ENCODE peak calls at places on chromosomes 4 and X, in six cellular contexts. C, O, G, A, K and U are unnamed samples.

GRCh38 chr4:110970642-110971041 is 347.8 kb upstream of the PITX2 start:
- DNase-seq in K (no peak), O (peak; percentile 45), G (peak; percentile 5), C (peak; percentile 15), A (peak; percentile 73), U (no peak)

GRCh38 chrX:30673884-30674598 is 20.8 kb downstream of the GK start:
- DNase-seq in A (no peak), O (no peak), G (no peak), C (no peak), K (no peak), U (no peak)

GRCh38 chr4:125739760-125740159 is 425.0 kb downstream of the FAT4 start:
- DNase-seq in O (peak; percentile 38), K (no peak), C (no peak), A (no peak), G (no peak), U (no peak)

GRCh38 chr4:28973591-28974350 is 1746.4 kb upstream of the PCDH7 start:
- DNase-seq in A (no peak), G (no peak), C (no peak), O (peak; percentile 82), K (no peak), U (no peak)

GRCh38 chr4:2932951-2933565 is 30.1 kb downstream of the NOP14 start:
- DNase-seq in A (no peak), C (no peak), O (no peak), G (no peak), K (no peak), U (no peak)

GRCh38 chr4:39083164-39083563 is 21.1 kb downstream of the KLHL5 start:
- DNase-seq in K (no peak), O (peak; percentile 34), C (no peak), G (no peak), A (no peak), U (no peak)

GRCh38 chrX:133850414-133850813 is 135.0 kb downstream of the GPC3 start:
- DNase-seq in C (no peak), G (no peak), O (no peak), K (no peak), A (no peak), U (no peak)

GRCh38 chrX:55161581-55161980 is 58.6 kb upstream of the PAGE5 start:
- DNase-seq in G (no peak), C (no peak), K (no peak), O (no peak), A (peak; percentile 28), U (no peak)

GRCh38 chr4:118351851-118352827 is 664 bp downstream of the PRSS12 start:
- DNase-seq in G (peak; percentile 38), A (peak; percentile 57), O (peak; percentile 59), C (peak; percentile 70), K (no peak), U (peak; percentile 51)

GRCh38 chr4:99090511-99090910 is 1.9 kb upstream of the ADH5 start:
- DNase-seq in K (no peak), C (no peak), A (no peak), G (peak; percentile 2), O (peak; percentile 18), U (no peak)

GRCh38 chrX:17359500-17359899 is 15.5 kb upstream of the NHS start:
- DNase-seq in K (no peak), A (no peak), G (no peak), O (no peak), C (no peak), U (no peak)

GRCh38 chr4:125741825-125742452 is 427.2 kb downstream of the FAT4 start:
- DNase-seq in C (no peak), O (peak; percentile 43), A (no peak), K (no peak), G (no peak), U (no peak)

GRCh38 chrX:106611682-106612402 is at the start of gene RADX:
- DNase-seq in O (peak; percentile 45), K (peak; percentile 91), A (peak; percentile 91), C (peak; percentile 80), G (peak; percentile 19), U (peak; percentile 83)

GRCh38 chrX:26788402-26788998 is 572.5 kb downstream of the MAGEB5 start:
- DNase-seq in A (no peak), G (no peak), C (no peak), O (no peak), K (no peak), U (no peak)

GRCh38 chr4:6674500-6675149 is 19.1 kb upstream of the S100P start:
- DNase-seq in A (no peak), O (peak; percentile 41), C (no peak), K (no peak), G (peak; percentile 14), U (peak; percentile 41)

GRCh38 chr4:185839204-185839712 is 27.3 kb upstream of the SORBS2 start:
- DNase-seq in K (no peak), A (peak; percentile 90), O (peak; percentile 91), C (no peak), G (peak; percentile 97), U (peak; percentile 59)

GRCh38 chr4:2305766-2306501 is 44.0 kb upstream of the MXD4 start:
- DNase-seq in G (no peak), O (no peak), C (no peak), A (no peak), K (peak; percentile 75), U (no peak)

GRCh38 chr4:165207431-165208321 is at the start of gene KLHL2:
- DNase-seq in K (no peak), G (peak; percentile 44), C (peak; percentile 82), O (peak; percentile 74), A (peak; percentile 79), U (peak; percentile 79)

GRCh38 chr4:165204462-165204830 is 2.9 kb upstream of the KLHL2 start:
- DNase-seq in O (peak; percentile 63), C (no peak), G (no peak), K (no peak), A (no peak), U (no peak)

GRCh38 chr4:165208741-165209388 is 1.5 kb downstream of the KLHL2 start:
- DNase-seq in O (no peak), C (no peak), K (no peak), A (no peak), G (peak; percentile 14), U (peak; percentile 35)

GRCh38 chr4:165208322-165208652 is 926 bp downstream of the KLHL2 start:
- DNase-seq in G (no peak), C (no peak), A (no peak), O (no peak), K (no peak), U (peak; percentile 29)

GRCh38 chr4:165207016-165207430 is 338 bp upstream of the KLHL2 start:
- DNase-seq in A (peak; percentile 33), G (peak; percentile 23), K (no peak), C (no peak), O (peak; percentile 31), U (no peak)
- H3K4me1 ChIP-seq in A (peaks cover 5% of the 10 kb centered on the region), G (peaks cover 52% of the 10 kb centered on the region), K (peaks cover 32% of the 10 kb centered on the region), C (peaks cover 5% of the 10 kb centered on the region), O (peaks cover 4% of the 10 kb centered on the region), U (peaks cover 35% of the 10 kb centered on the region)

GRCh38 chr4:147535161-147535560 is 54.3 kb downstream of the EDNRA start:
- DNase-seq in K (no peak), A (no peak), C (no peak), G (no peak), O (no peak), U (no peak)
- H3K4me1 ChIP-seq in K (no peaks in the 10 kb centered on the region), A (no peaks in the 10 kb centered on the region), C (no peaks in the 10 kb centered on the region), G (peaks cover 12% of the 10 kb centered on the region), O (no peaks in the 10 kb centered on the region), U (no peaks in the 10 kb centered on the region)

DNA sequence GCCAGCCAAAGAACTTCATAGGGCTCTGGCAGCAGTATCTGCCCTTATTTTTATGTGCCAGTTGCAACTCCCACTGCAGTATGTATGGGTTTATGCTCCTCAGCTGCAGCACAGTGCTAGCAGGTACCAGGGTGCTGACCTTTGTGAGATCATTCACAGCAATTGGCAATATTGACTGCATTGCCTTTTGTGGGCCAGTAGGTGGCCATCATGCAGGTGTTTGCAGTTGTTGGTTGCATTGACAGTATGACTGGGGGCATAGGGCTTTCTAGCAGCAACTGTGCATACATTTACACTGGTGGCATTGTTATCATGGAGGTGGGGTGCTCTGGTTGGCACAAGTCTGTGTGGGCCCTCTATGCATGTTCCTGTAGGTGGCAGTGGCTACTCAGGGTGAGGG is 42.5 kb downstream of the FAAH2 start:
- DNase-seq in C (no peak), A (no peak), O (no peak), G (no peak), K (no peak), U (no peak)
- H3K4me1 ChIP-seq in C (no peaks in the 10 kb centered on the region), A (no peaks in the 10 kb centered on the region), O (no peaks in the 10 kb centered on the region), G (no peaks in the 10 kb centered on the region), K (no peaks in the 10 kb centered on the region), U (no peaks in the 10 kb centered on the region)

GRCh38 chrX:97633798-97634197 is 750.1 kb downstream of the RPA4 start:
- DNase-seq in A (no peak), K (no peak), C (no peak), G (no peak), O (no peak), U (no peak)
- H3K4me1 ChIP-seq in A (peaks cover 17% of the 10 kb centered on the region), K (no peaks in the 10 kb centered on the region), C (no peaks in the 10 kb centered on the region), G (no peaks in the 10 kb centered on the region), O (no peaks in the 10 kb centered on the region), U (no peaks in the 10 kb centered on the region)

GRCh38 chr4:37665347-37666009 is 20.7 kb downstream of the RELL1 start:
- DNase-seq in K (no peak), C (no peak), A (no peak), O (no peak), G (no peak), U (no peak)

GRCh38 chr4:37667197-37668100 is 18.7 kb downstream of the RELL1 start:
- DNase-seq in O (no peak), A (no peak), G (no peak), K (no peak), C (no peak), U (no peak)

GRCh38 chr4:37664696-37665095 is 21.5 kb downstream of the RELL1 start:
- DNase-seq in K (no peak), C (no peak), G (no peak), A (no peak), O (no peak), U (peak; percentile 33)

GRCh38 chr4:37663552-37663951 is 22.6 kb downstream of the RELL1 start:
- DNase-seq in C (no peak), K (no peak), A (no peak), O (no peak), G (no peak), U (no peak)

GRCh38 chr4:37666625-37667071 is 19.5 kb downstream of the RELL1 start:
- DNase-seq in A (no peak), K (no peak), C (no peak), G (peak; percentile 57), O (peak; percentile 95), U (peak; percentile 49)
- H3K4me1 ChIP-seq in A (peaks cover 8% of the 10 kb centered on the region), K (peaks cover 61% of the 10 kb centered on the region), C (no peaks in the 10 kb centered on the region), G (peaks cover 36% of the 10 kb centered on the region), O (peaks cover 25% of the 10 kb centered on the region), U (peaks cover 69% of the 10 kb centered on the region)